ENCODE peak calls at places on chromosome 10, in five cellular contexts. One of them, this sample, is unnamed.

GRCh38 chr10:12455774-12456173 is 106.4 kb downstream of the CAMK1D start:
- DNase-seq in H1: no peak
- DNase-seq in NT2/D1: no peak
- DNase-seq in HEK293T: no peak
- DNase-seq in GM12878: no peak
- DNase-seq in this sample: no peak

GRCh38 chr10:129940617-129941198 is 23.4 kb downstream of the EBF3 start:
- DNase-seq in H1: no peak
- DNase-seq in NT2/D1: no peak
- DNase-seq in HEK293T: no peak
- DNase-seq in GM12878: no peak
- DNase-seq in this sample: no peak

GRCh38 chr10:31147220-31147608 is 115.5 kb upstream of the ZNF438 start:
- DNase-seq in H1: no peak
- DNase-seq in NT2/D1: no peak
- DNase-seq in HEK293T: no peak
- DNase-seq in GM12878: no peak
- DNase-seq in this sample: no peak

GRCh38 chr10:11698691-11699545 is 43.3 kb upstream of the ECHDC3 start:
- DNase-seq in H1: no peak
- DNase-seq in NT2/D1: no peak
- DNase-seq in HEK293T: no peak
- DNase-seq in GM12878: peak; percentile 77
- DNase-seq in this sample: peak; percentile 61

GRCh38 chr10:95728535-95728934 is 27.4 kb upstream of the ENTPD1 start:
- DNase-seq in H1: no peak
- DNase-seq in NT2/D1: no peak
- DNase-seq in HEK293T: no peak
- DNase-seq in GM12878: no peak
- DNase-seq in this sample: no peak

GRCh38 chr10:68284007-68284406 is 47.9 kb upstream of the HNRNPH3 start:
- DNase-seq in H1: no peak
- DNase-seq in NT2/D1: no peak
- DNase-seq in HEK293T: no peak
- DNase-seq in GM12878: no peak
- DNase-seq in this sample: no peak

GRCh38 chr10:8088504-8088903 is 34.0 kb downstream of the GATA3 start:
- DNase-seq in H1: no peak
- DNase-seq in NT2/D1: no peak
- DNase-seq in HEK293T: no peak
- DNase-seq in GM12878: no peak
- DNase-seq in this sample: no peak

GRCh38 chr10:46530249-46531186 is 25.9 kb downstream of the GPRIN2 start:
- DNase-seq in H1: no peak
- DNase-seq in NT2/D1: no peak
- DNase-seq in HEK293T: no peak
- DNase-seq in GM12878: no peak
- DNase-seq in this sample: peak; percentile 49

GRCh38 chr10:96390460-96390864 is 31.7 kb upstream of the OPALIN start:
- DNase-seq in H1: no peak
- DNase-seq in NT2/D1: no peak
- DNase-seq in HEK293T: no peak
- DNase-seq in GM12878: no peak
- DNase-seq in this sample: no peak

GRCh38 chr10:18418579-18419210 is 232.7 kb downstream of the NSUN6 start:
- DNase-seq in H1: no peak
- DNase-seq in NT2/D1: no peak
- DNase-seq in HEK293T: no peak
- DNase-seq in GM12878: no peak
- DNase-seq in this sample: no peak

GRCh38 chr10:21069278-21069677 is 172.2 kb upstream of the NEBL start:
- DNase-seq in H1: no peak
- DNase-seq in NT2/D1: no peak
- DNase-seq in HEK293T: no peak
- DNase-seq in GM12878: no peak
- DNase-seq in this sample: no peak

GRCh38 chr10:87546971-87547413 is 42.3 kb downstream of the MINPP1 start:
- DNase-seq in H1: no peak
- DNase-seq in NT2/D1: no peak
- DNase-seq in HEK293T: no peak
- DNase-seq in GM12878: no peak
- DNase-seq in this sample: no peak

GRCh38 chr10:133179128-133179520 is 19.1 kb downstream of the KNDC1 start:
- DNase-seq in H1: no peak
- DNase-seq in NT2/D1: no peak
- DNase-seq in HEK293T: no peak
- DNase-seq in GM12878: no peak
- DNase-seq in this sample: no peak

GRCh38 chr10:89490589-89491335 is 44.6 kb downstream of the SLC16A12 start:
- DNase-seq in H1: no peak
- DNase-seq in NT2/D1: no peak
- DNase-seq in HEK293T: no peak
- DNase-seq in GM12878: no peak
- DNase-seq in this sample: no peak

GRCh38 chr10:132478341-132479023 is 59.1 kb upstream of the INPP5A start:
- DNase-seq in H1: no peak
- DNase-seq in NT2/D1: no peak
- DNase-seq in HEK293T: no peak
- DNase-seq in GM12878: no peak
- DNase-seq in this sample: no peak

GRCh38 chr10:3568983-3569382 is 216.0 kb downstream of the KLF6 start:
- DNase-seq in H1: no peak
- DNase-seq in NT2/D1: no peak
- DNase-seq in HEK293T: no peak
- DNase-seq in GM12878: no peak
- DNase-seq in this sample: no peak

GRCh38 chr10:126459878-126460481 is 71.7 kb upstream of the ADAM12 start:
- DNase-seq in H1: no peak
- DNase-seq in NT2/D1: no peak
- DNase-seq in HEK293T: no peak
- DNase-seq in GM12878: no peak
- DNase-seq in this sample: peak; percentile 38

GRCh38 chr10:60937784-60938654 is 6.0 kb downstream of the RHOBTB1 start:
- DNase-seq in H1: no peak
- DNase-seq in NT2/D1: no peak
- DNase-seq in HEK293T: no peak
- DNase-seq in GM12878: no peak
- DNase-seq in this sample: no peak

GRCh38 chr10:114584419-114584818 is 73.7 kb downstream of the ABLIM1 start:
- DNase-seq in H1: no peak
- DNase-seq in NT2/D1: no peak
- DNase-seq in HEK293T: no peak
- DNase-seq in GM12878: no peak
- DNase-seq in this sample: no peak

GRCh38 chr10:92486637-92487036 is 87.3 kb downstream of the IDE start:
- DNase-seq in H1: no peak
- DNase-seq in NT2/D1: no peak
- DNase-seq in HEK293T: no peak
- DNase-seq in GM12878: no peak
- DNase-seq in this sample: no peak

GRCh38 chr10:99964791-99965190 is 45.0 kb downstream of the DNMBP start:
- DNase-seq in H1: no peak
- DNase-seq in NT2/D1: no peak
- DNase-seq in HEK293T: no peak
- DNase-seq in GM12878: no peak
- DNase-seq in this sample: no peak

GRCh38 chr10:91210435-91210834 is 10.0 kb upstream of the PCGF5 start:
- DNase-seq in H1: no peak
- DNase-seq in NT2/D1: no peak
- DNase-seq in HEK293T: no peak
- DNase-seq in GM12878: no peak
- DNase-seq in this sample: peak; percentile 42

GRCh38 chr10:122154733-122155366 is 116.2 kb upstream of the BTBD16 start:
- DNase-seq in H1: no peak
- DNase-seq in NT2/D1: no peak
- DNase-seq in HEK293T: no peak
- DNase-seq in GM12878: no peak
- DNase-seq in this sample: no peak

GRCh38 chr10:122157451-122157850 is 113.6 kb upstream of the BTBD16 start:
- DNase-seq in H1: no peak
- DNase-seq in NT2/D1: no peak
- DNase-seq in HEK293T: no peak
- DNase-seq in GM12878: no peak
- DNase-seq in this sample: no peak

GRCh38 chr10:122152544-122152943 is 118.6 kb upstream of the BTBD16 start:
- DNase-seq in H1: no peak
- DNase-seq in NT2/D1: no peak
- DNase-seq in HEK293T: no peak
- DNase-seq in GM12878: no peak
- DNase-seq in this sample: no peak

GRCh38 chr10:122151121-122151694 is 119.9 kb upstream of the BTBD16 start:
- DNase-seq in H1: no peak
- DNase-seq in NT2/D1: no peak
- DNase-seq in HEK293T: no peak
- DNase-seq in GM12878: no peak
- DNase-seq in this sample: no peak

GRCh38 chr10:122154034-122154732 is 116.9 kb upstream of the BTBD16 start:
- DNase-seq in H1: no peak
- DNase-seq in NT2/D1: no peak
- DNase-seq in HEK293T: no peak
- DNase-seq in GM12878: no peak
- DNase-seq in this sample: no peak
- TF ChIP-seq SUZ12 in H1: no peak
- TF ChIP-seq SUZ12 in NT2/D1: no peak
- TF ChIP-seq SUZ12 in HEK293T: no peak
- TF ChIP-seq SUZ12 in GM12878: no peak
- TF ChIP-seq SUZ12 in this sample: no peak

DNA sequence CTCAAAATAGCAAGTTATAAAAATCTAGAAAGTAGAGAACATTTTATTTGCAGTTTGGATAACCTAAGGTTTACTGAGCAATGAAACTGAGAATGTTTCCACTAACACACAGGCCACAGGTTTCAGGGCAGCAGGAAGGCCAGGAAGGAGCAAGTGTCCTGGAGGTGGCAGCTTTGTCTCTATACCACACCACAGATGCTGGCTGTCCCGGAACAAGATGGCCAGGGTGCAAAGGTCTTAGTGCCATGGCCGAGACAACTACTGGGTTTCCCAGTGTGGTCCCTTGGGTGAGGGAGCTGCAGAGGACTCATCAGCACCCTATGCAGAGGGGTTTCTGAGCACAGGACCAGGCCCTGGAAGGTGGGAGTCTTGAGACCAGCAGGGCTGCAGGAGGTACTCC is 92.0 kb downstream of the CTBP2 start:
- DNase-seq in H1: no peak
- DNase-seq in NT2/D1: no peak
- DNase-seq in HEK293T: no peak
- DNase-seq in GM12878: no peak
- DNase-seq in this sample: no peak
- TF ChIP-seq SUZ12 in H1: no peak
- TF ChIP-seq SUZ12 in NT2/D1: no peak
- TF ChIP-seq SUZ12 in HEK293T: no peak
- TF ChIP-seq SUZ12 in GM12878: no peak
- TF ChIP-seq SUZ12 in this sample: no peak

GRCh38 chr10:111113238-111113960 is 36.6 kb downstream of the ADRA2A start:
- DNase-seq in H1: no peak
- DNase-seq in NT2/D1: no peak
- DNase-seq in HEK293T: no peak
- DNase-seq in GM12878: no peak
- DNase-seq in this sample: no peak

GRCh38 chr10:111116211-111116610 is 39.4 kb downstream of the ADRA2A start:
- DNase-seq in H1: no peak
- DNase-seq in NT2/D1: no peak
- DNase-seq in HEK293T: no peak
- DNase-seq in GM12878: no peak
- DNase-seq in this sample: no peak

GRCh38 chr10:111112333-111112732 is 35.5 kb downstream of the ADRA2A start:
- DNase-seq in H1: no peak
- DNase-seq in NT2/D1: no peak
- DNase-seq in HEK293T: no peak
- DNase-seq in GM12878: no peak
- DNase-seq in this sample: no peak

GRCh38 chr10:111114931-111115500 is 38.2 kb downstream of the ADRA2A start:
- DNase-seq in H1: no peak
- DNase-seq in NT2/D1: no peak
- DNase-seq in HEK293T: no peak
- DNase-seq in GM12878: no peak
- DNase-seq in this sample: no peak

DNA sequence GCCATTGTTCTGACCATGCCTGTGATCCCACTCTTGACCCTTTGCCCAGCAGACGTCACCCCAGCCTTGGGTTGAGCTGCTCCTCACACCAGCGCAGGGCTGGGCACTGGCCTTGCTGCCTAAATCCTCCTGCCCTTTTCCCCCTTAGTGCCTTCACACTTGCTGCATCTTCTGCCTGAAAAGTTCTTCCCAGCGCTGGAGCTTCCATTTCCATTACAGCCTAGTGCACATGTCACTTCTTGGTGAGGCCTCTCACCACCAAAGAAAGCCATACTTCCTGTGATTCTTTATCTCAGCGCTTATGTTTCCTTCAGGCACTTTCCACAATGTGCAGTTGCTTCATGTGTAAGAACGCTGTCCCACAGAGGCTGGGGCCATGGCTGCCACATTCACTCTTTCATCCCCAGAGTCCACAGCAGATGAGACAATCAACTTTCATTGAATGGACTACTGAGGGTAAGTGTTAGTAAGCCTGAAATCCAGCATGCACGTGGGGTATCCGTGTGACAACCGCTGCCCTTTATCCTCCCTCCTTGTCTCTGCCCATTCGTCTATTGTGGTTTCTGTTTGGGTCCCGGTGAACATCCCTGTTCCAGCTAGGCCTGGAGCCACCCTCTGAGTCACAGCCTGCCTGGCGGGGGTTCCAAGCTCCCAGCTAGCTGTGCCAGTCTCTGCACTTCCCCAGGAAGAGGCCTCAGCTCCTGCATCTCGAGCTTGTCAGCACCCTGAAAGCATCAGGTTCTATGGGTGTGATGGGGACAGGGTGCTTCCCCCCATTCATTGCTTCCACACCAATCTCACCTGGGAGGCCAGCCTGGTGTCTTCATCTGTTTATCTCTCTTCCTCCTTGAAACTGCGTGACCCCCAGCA is 37.4 kb downstream of the ADRA2A start:
- DNase-seq in H1: no peak
- DNase-seq in NT2/D1: no peak
- DNase-seq in HEK293T: no peak
- DNase-seq in GM12878: no peak
- DNase-seq in this sample: no peak
- TF ChIP-seq SUZ12 in H1: no peak
- TF ChIP-seq SUZ12 in NT2/D1: no peak
- TF ChIP-seq SUZ12 in HEK293T: no peak
- TF ChIP-seq SUZ12 in GM12878: no peak
- TF ChIP-seq SUZ12 in this sample: no peak

GRCh38 chr10:35633006-35633980 is 8.8 kb downstream of the FZD8 start:
- DNase-seq in H1: no peak
- DNase-seq in NT2/D1: no peak
- DNase-seq in HEK293T: no peak
- DNase-seq in GM12878: no peak
- DNase-seq in this sample: no peak

GRCh38 chr10:35636942-35637341 is 5.2 kb downstream of the FZD8 start:
- DNase-seq in H1: no peak
- DNase-seq in NT2/D1: no peak
- DNase-seq in HEK293T: no peak
- DNase-seq in GM12878: no peak
- DNase-seq in this sample: no peak

GRCh38 chr10:35637456-35637855 is 4.6 kb downstream of the FZD8 start:
- DNase-seq in H1: peak; percentile 54
- DNase-seq in NT2/D1: no peak
- DNase-seq in HEK293T: no peak
- DNase-seq in GM12878: no peak
- DNase-seq in this sample: no peak

GRCh38 chr10:35638116-35638515 is 4.0 kb downstream of the FZD8 start:
- DNase-seq in H1: no peak
- DNase-seq in NT2/D1: no peak
- DNase-seq in HEK293T: no peak
- DNase-seq in GM12878: no peak
- DNase-seq in this sample: no peak

GRCh38 chr10:35635576-35635975 is 6.5 kb downstream of the FZD8 start:
- DNase-seq in H1: peak; percentile 62
- DNase-seq in NT2/D1: no peak
- DNase-seq in HEK293T: peak; percentile 39
- DNase-seq in GM12878: peak; percentile 20
- DNase-seq in this sample: peak; percentile 66
- TF ChIP-seq SUZ12 in H1: no peak
- TF ChIP-seq SUZ12 in NT2/D1: no peak
- TF ChIP-seq SUZ12 in HEK293T: no peak
- TF ChIP-seq SUZ12 in GM12878: no peak
- TF ChIP-seq SUZ12 in this sample: no peak

This sample was measured in HepG2.